ENCODE peak calls at places on chromosome 17, in six cellular contexts. One of them, this sample, is unnamed.

GRCh38 chr17:74446551-74447500 is 14.9 kb downstream of the GPRC5C start:
- DNase-seq in HT1080: no peak
- DNase-seq in cardiac fibroblast: no peak
- DNase-seq in BJ: no peak
- DNase-seq in hepatic stellate cell: no peak
- DNase-seq in GM23248: peak; percentile 16
- DNase-seq in this sample: no peak

GRCh38 chr17:82866521-82867214 is 26.8 kb upstream of the ZNF750 start:
- DNase-seq in HT1080: peak; percentile 52
- DNase-seq in cardiac fibroblast: peak; percentile 87
- DNase-seq in BJ: no peak
- DNase-seq in hepatic stellate cell: peak; percentile 86
- DNase-seq in GM23248: peak; percentile 91
- DNase-seq in this sample: peak; percentile 35

GRCh38 chr17:78629436-78629995 is 52.3 kb upstream of the DNAH17 start:
- DNase-seq in HT1080: no peak
- DNase-seq in cardiac fibroblast: no peak
- DNase-seq in BJ: no peak
- DNase-seq in hepatic stellate cell: no peak
- DNase-seq in GM23248: no peak
- DNase-seq in this sample: no peak

GRCh38 chr17:31424944-31425582 is 33.6 kb downstream of the RAB11FIP4 start:
- DNase-seq in HT1080: no peak
- DNase-seq in cardiac fibroblast: no peak
- DNase-seq in BJ: no peak
- DNase-seq in hepatic stellate cell: no peak
- DNase-seq in GM23248: no peak
- DNase-seq in this sample: no peak

GRCh38 chr17:50396261-50397110 is 837 bp downstream of the LRRC59 start:
- DNase-seq in HT1080: peak; percentile 35
- DNase-seq in cardiac fibroblast: peak; percentile 76
- DNase-seq in BJ: no peak
- DNase-seq in hepatic stellate cell: peak; percentile 57
- DNase-seq in GM23248: peak; percentile 90
- DNase-seq in this sample: peak; percentile 32

GRCh38 chr17:67434061-67434525 is 57.0 kb downstream of the PITPNC1 start:
- DNase-seq in HT1080: no peak
- DNase-seq in cardiac fibroblast: peak; percentile 21
- DNase-seq in BJ: no peak
- DNase-seq in hepatic stellate cell: no peak
- DNase-seq in GM23248: peak; percentile 23
- DNase-seq in this sample: no peak

GRCh38 chr17:48351916-48352332 is 78.1 kb downstream of the SKAP1 start:
- DNase-seq in HT1080: peak; percentile 74
- DNase-seq in cardiac fibroblast: peak; percentile 72
- DNase-seq in BJ: no peak
- DNase-seq in hepatic stellate cell: peak; percentile 12
- DNase-seq in GM23248: peak; percentile 59
- DNase-seq in this sample: peak; percentile 24

GRCh38 chr17:46821482-46822387 is 3.2 kb upstream of the WNT3 start:
- DNase-seq in HT1080: no peak
- DNase-seq in cardiac fibroblast: no peak
- DNase-seq in BJ: no peak
- DNase-seq in hepatic stellate cell: no peak
- DNase-seq in GM23248: no peak
- DNase-seq in this sample: no peak

GRCh38 chr17:51721711-51722110 is 436.8 kb downstream of the CA10 start:
- DNase-seq in HT1080: no peak
- DNase-seq in cardiac fibroblast: no peak
- DNase-seq in BJ: no peak
- DNase-seq in hepatic stellate cell: no peak
- DNase-seq in GM23248: no peak
- DNase-seq in this sample: no peak

GRCh38 chr17:68248199-68248825 is 469 bp downstream of the AMZ2 start:
- DNase-seq in HT1080: no peak
- DNase-seq in cardiac fibroblast: peak; percentile 71
- DNase-seq in BJ: no peak
- DNase-seq in hepatic stellate cell: peak; percentile 59
- DNase-seq in GM23248: peak; percentile 86
- DNase-seq in this sample: peak; percentile 64

GRCh38 chr17:60158751-60159478 is 9.1 kb downstream of the CA4 start:
- DNase-seq in HT1080: no peak
- DNase-seq in cardiac fibroblast: peak; percentile 38
- DNase-seq in BJ: no peak
- DNase-seq in hepatic stellate cell: no peak
- DNase-seq in GM23248: peak; percentile 58
- DNase-seq in this sample: no peak

GRCh38 chr17:31508310-31509094 is 117.0 kb downstream of the RAB11FIP4 start:
- DNase-seq in HT1080: no peak
- DNase-seq in cardiac fibroblast: no peak
- DNase-seq in BJ: no peak
- DNase-seq in hepatic stellate cell: no peak
- DNase-seq in GM23248: peak; percentile 29
- DNase-seq in this sample: no peak

This sample was measured in fibroblast of the conjunctiva.